ENCODE peak calls at places on chromosomes 4 and X, in eight cellular contexts. M, I, B, Y, T, O, V and L are unnamed samples.

GRCh38 chrX:21800344-21800770 is 39.1 kb upstream of the MBTPS2 start:
- DNase-seq in M (peak), I (no peak), B (peak), Y (no peak), T (no peak), O (no peak), V (no peak), L (no peak)

GRCh38 chr4:89898304-89898716 is 3.7 kb downstream of the MMRN1 start:
- DNase-seq in M (no peak), I (no peak), B (peak), Y (no peak), T (no peak), O (no peak), V (peak), L (no peak)

GRCh38 chr4:8592366-8593267 is at the start of gene CPZ:
- DNase-seq in M (no peak), I (no peak), B (no peak), Y (no peak), T (no peak), O (no peak), V (no peak), L (no peak)

GRCh38 chr4:94603170-94603747 is 151.5 kb downstream of the PDLIM5 start:
- DNase-seq in M (peak), I (no peak), B (no peak), Y (no peak), T (no peak), O (no peak), V (no peak), L (no peak)

GRCh38 chrX:397575-397974 is 10.9 kb upstream of the PPP2R3B start:
- DNase-seq in M (no peak), I (peak), B (no peak), Y (no peak), T (no peak), O (no peak), V (no peak), L (no peak)

GRCh38 chr4:133641191-133641590 is 492.1 kb downstream of the PCDH10 start:
- DNase-seq in M (no peak), I (no peak), B (no peak), Y (no peak), T (no peak), O (no peak), V (no peak), L (no peak)

GRCh38 chrX:37787353-37787869 is 7.6 kb downstream of the CYBB start:
- DNase-seq in M (no peak), I (no peak), B (peak), Y (no peak), T (no peak), O (peak), V (no peak), L (no peak)

GRCh38 chrX:1750267-1750666 is 135.4 kb downstream of the ASMT start:
- DNase-seq in M (no peak), I (no peak), B (no peak), Y (no peak), T (no peak), O (no peak), V (no peak), L (no peak)

GRCh38 chrX:110172215-110172614 is 145.7 kb downstream of the AMMECR1 start:
- DNase-seq in M (no peak), I (no peak), B (peak), Y (no peak), T (no peak), O (no peak), V (no peak), L (peak)

GRCh38 chr4:212438-213174 is 88.3 kb downstream of the ZNF718 start:
- DNase-seq in M (peak), I (peak), B (no peak), Y (no peak), T (no peak), O (peak), V (peak), L (no peak)